ENCODE peak calls at places on chromosomes 3 and 15, in eight cellular contexts. One of them, this sample, is unnamed.

GRCh38 chr3:42819351-42819965 is 10.2 kb downstream of the ACKR2 start:
- DNase-seq in suprapubic skin: no peak
- DNase-seq in H1: no peak
- DNase-seq in stomach: peak
- DNase-seq in HCT116: no peak
- DNase-seq in HL-60: no peak
- DNase-seq in breast epithelium: no peak
- DNase-seq in sigmoid colon: no peak
- DNase-seq in this sample: no peak

GRCh38 chr3:48301814-48302194 is 31.7 kb downstream of the SPINK8 start:
- DNase-seq in stomach: peak
- DNase-seq in H1: no peak
- DNase-seq in HL-60: peak
- DNase-seq in sigmoid colon: peak
- DNase-seq in suprapubic skin: peak
- DNase-seq in breast epithelium: peak
- DNase-seq in HCT116: peak
- DNase-seq in this sample: no peak

GRCh38 chr3:194270627-194271458 is 80.3 kb downstream of the CPN2 start:
- DNase-seq in stomach: peak
- DNase-seq in HL-60: no peak
- DNase-seq in suprapubic skin: peak
- DNase-seq in H1: no peak
- DNase-seq in HCT116: peak
- DNase-seq in sigmoid colon: peak
- DNase-seq in breast epithelium: peak
- DNase-seq in this sample: no peak

GRCh38 chr3:194089357-194090177 is 46.4 kb upstream of the HES1 start:
- DNase-seq in stomach: peak
- DNase-seq in HCT116: peak
- DNase-seq in HL-60: peak
- DNase-seq in H1: peak
- DNase-seq in sigmoid colon: peak
- DNase-seq in suprapubic skin: peak
- DNase-seq in breast epithelium: peak
- DNase-seq in this sample: peak

GRCh38 chr3:61910732-61911131 is 349.4 kb downstream of the PTPRG start:
- DNase-seq in HCT116: no peak
- DNase-seq in H1: no peak
- DNase-seq in suprapubic skin: no peak
- DNase-seq in sigmoid colon: no peak
- DNase-seq in HL-60: no peak
- DNase-seq in stomach: no peak
- DNase-seq in breast epithelium: no peak
- DNase-seq in this sample: no peak

GRCh38 chr3:35772364-35773009 is 133.2 kb downstream of the ARPP21 start:
- DNase-seq in stomach: no peak
- DNase-seq in HL-60: no peak
- DNase-seq in HCT116: no peak
- DNase-seq in H1: no peak
- DNase-seq in breast epithelium: no peak
- DNase-seq in sigmoid colon: no peak
- DNase-seq in suprapubic skin: no peak
- DNase-seq in this sample: no peak

GRCh38 chr3:34106879-34107278 is 308.4 kb downstream of the PDCD6IP start:
- DNase-seq in H1: peak
- DNase-seq in sigmoid colon: no peak
- DNase-seq in breast epithelium: no peak
- DNase-seq in stomach: peak
- DNase-seq in HCT116: peak
- DNase-seq in HL-60: peak
- DNase-seq in suprapubic skin: no peak
- DNase-seq in this sample: peak

GRCh38 chr3:3356836-3357235 is 177.3 kb upstream of the CRBN start:
- DNase-seq in suprapubic skin: no peak
- DNase-seq in H1: no peak
- DNase-seq in breast epithelium: no peak
- DNase-seq in sigmoid colon: no peak
- DNase-seq in HL-60: no peak
- DNase-seq in HCT116: no peak
- DNase-seq in stomach: no peak
- DNase-seq in this sample: no peak

GRCh38 chr3:110419571-110419970 is 652.0 kb upstream of the NECTIN3 start:
- DNase-seq in stomach: no peak
- DNase-seq in suprapubic skin: no peak
- DNase-seq in HL-60: no peak
- DNase-seq in breast epithelium: no peak
- DNase-seq in H1: no peak
- DNase-seq in HCT116: no peak
- DNase-seq in sigmoid colon: no peak
- DNase-seq in this sample: no peak

GRCh38 chr15:73650387-73651126 is 17.4 kb upstream of the NPTN start:
- DNase-seq in HL-60: peak
- DNase-seq in H1: no peak
- DNase-seq in suprapubic skin: no peak
- DNase-seq in sigmoid colon: no peak
- DNase-seq in HCT116: no peak
- DNase-seq in breast epithelium: no peak
- DNase-seq in stomach: no peak
- DNase-seq in this sample: no peak

GRCh38 chr3:83941990-83942710 is 1016.6 kb upstream of the CADM2 start:
- DNase-seq in breast epithelium: no peak
- DNase-seq in HCT116: no peak
- DNase-seq in sigmoid colon: no peak
- DNase-seq in stomach: no peak
- DNase-seq in H1: no peak
- DNase-seq in HL-60: no peak
- DNase-seq in suprapubic skin: no peak
- DNase-seq in this sample: no peak

GRCh38 chr3:129500334-129500658 is 28.1 kb upstream of the RHO start:
- DNase-seq in suprapubic skin: no peak
- DNase-seq in stomach: no peak
- DNase-seq in HCT116: no peak
- DNase-seq in breast epithelium: no peak
- DNase-seq in H1: no peak
- DNase-seq in sigmoid colon: no peak
- DNase-seq in HL-60: no peak
- DNase-seq in this sample: no peak

GRCh38 chr15:82966671-82967071 is 14.2 kb upstream of the HOMER2 start:
- DNase-seq in stomach: no peak
- DNase-seq in HCT116: no peak
- DNase-seq in breast epithelium: no peak
- DNase-seq in suprapubic skin: no peak
- DNase-seq in sigmoid colon: no peak
- DNase-seq in H1: no peak
- DNase-seq in HL-60: no peak
- DNase-seq in this sample: no peak

GRCh38 chr3:13623101-13623654 is 74.3 kb downstream of the FBLN2 start:
- DNase-seq in HL-60: no peak
- DNase-seq in stomach: peak
- DNase-seq in breast epithelium: peak
- DNase-seq in H1: no peak
- DNase-seq in sigmoid colon: no peak
- DNase-seq in suprapubic skin: no peak
- DNase-seq in HCT116: no peak
- DNase-seq in this sample: no peak

GRCh38 chr15:70491183-70491621 is 272.2 kb downstream of the UACA start:
- DNase-seq in suprapubic skin: no peak
- DNase-seq in HCT116: no peak
- DNase-seq in sigmoid colon: no peak
- DNase-seq in breast epithelium: no peak
- DNase-seq in HL-60: peak
- DNase-seq in H1: no peak
- DNase-seq in stomach: no peak
- DNase-seq in this sample: no peak

GRCh38 chr3:188602620-188603019 is 448.7 kb downstream of the LPP start:
- DNase-seq in HL-60: no peak
- DNase-seq in stomach: no peak
- DNase-seq in sigmoid colon: no peak
- DNase-seq in breast epithelium: no peak
- DNase-seq in H1: no peak
- DNase-seq in HCT116: no peak
- DNase-seq in suprapubic skin: no peak
- DNase-seq in this sample: no peak

GRCh38 chr3:159586587-159587202 is 401.9 kb upstream of the IL12A start:
- DNase-seq in stomach: no peak
- DNase-seq in HCT116: peak
- DNase-seq in sigmoid colon: no peak
- DNase-seq in HL-60: no peak
- DNase-seq in suprapubic skin: no peak
- DNase-seq in breast epithelium: no peak
- DNase-seq in H1: peak
- DNase-seq in this sample: no peak

GRCh38 chr3:53846851-53847155 is 435 bp downstream of the IL17RB start:
- DNase-seq in stomach: no peak
- DNase-seq in H1: no peak
- DNase-seq in HL-60: no peak
- DNase-seq in breast epithelium: no peak
- DNase-seq in HCT116: no peak
- DNase-seq in suprapubic skin: no peak
- DNase-seq in sigmoid colon: peak
- DNase-seq in this sample: no peak

GRCh38 chr3:53844262-53845102 is 1.7 kb downstream of the CHDH start:
- DNase-seq in suprapubic skin: no peak
- DNase-seq in stomach: peak
- DNase-seq in breast epithelium: no peak
- DNase-seq in HL-60: no peak
- DNase-seq in sigmoid colon: no peak
- DNase-seq in H1: no peak
- DNase-seq in HCT116: no peak
- DNase-seq in this sample: no peak

GRCh38 chr3:53845103-53845880 is 927 bp downstream of the CHDH start:
- DNase-seq in stomach: peak
- DNase-seq in suprapubic skin: no peak
- DNase-seq in HL-60: no peak
- DNase-seq in breast epithelium: peak
- DNase-seq in H1: peak
- DNase-seq in HCT116: peak
- DNase-seq in sigmoid colon: peak
- DNase-seq in this sample: no peak

GRCh38 chr3:53846134-53846850 is at the start of the genes CHDH and IL17RB:
- DNase-seq in HL-60: no peak
- DNase-seq in sigmoid colon: no peak
- DNase-seq in breast epithelium: peak
- DNase-seq in stomach: peak
- DNase-seq in H1: no peak
- DNase-seq in suprapubic skin: no peak
- DNase-seq in HCT116: peak
- DNase-seq in this sample: no peak

GRCh38 chr3:53845881-53846133 is 412 bp downstream of the CHDH start:
- DNase-seq in suprapubic skin: no peak
- DNase-seq in HCT116: no peak
- DNase-seq in HL-60: no peak
- DNase-seq in stomach: no peak
- DNase-seq in H1: no peak
- DNase-seq in sigmoid colon: no peak
- DNase-seq in breast epithelium: no peak
- DNase-seq in this sample: no peak
- H3K4me3 ChIP-seq in suprapubic skin: peak
- H3K4me3 ChIP-seq in HCT116: peak
- H3K4me3 ChIP-seq in HL-60: peak
- H3K4me3 ChIP-seq in stomach: peak
- H3K4me3 ChIP-seq in H1: peak
- H3K4me3 ChIP-seq in sigmoid colon: peak
- H3K4me3 ChIP-seq in breast epithelium: peak
- H3K4me3 ChIP-seq in this sample: peak

DNA sequence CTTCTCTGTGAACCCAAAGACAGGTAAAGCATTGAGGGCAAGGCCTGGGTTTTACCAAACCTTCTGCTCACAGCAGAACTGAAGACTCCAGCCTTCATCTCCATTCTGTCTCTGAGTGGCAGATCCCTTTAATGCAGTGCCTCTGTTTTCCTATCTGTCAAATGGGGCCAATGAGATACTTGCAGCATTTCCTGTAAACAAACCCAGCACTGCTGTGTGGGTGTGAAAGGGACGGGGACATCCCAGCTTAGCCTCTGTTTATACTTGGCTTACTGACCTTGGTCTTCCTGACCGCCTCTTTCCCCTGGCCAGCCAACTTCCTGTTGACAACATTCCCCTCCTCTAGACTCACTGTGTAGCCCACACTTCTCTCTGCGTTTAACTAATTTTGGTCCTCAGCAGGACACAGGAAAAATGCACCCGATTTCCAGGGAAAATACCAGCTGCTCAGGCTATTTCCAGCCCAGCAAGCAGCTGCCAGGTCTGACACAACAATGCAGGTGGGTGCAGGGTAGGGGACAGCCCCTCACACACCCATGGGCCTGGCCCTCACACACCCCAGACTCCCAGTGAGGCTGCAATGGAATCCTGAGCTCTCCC is 105.9 kb upstream of the HERC1 start:
- DNase-seq in HCT116: no peak
- DNase-seq in sigmoid colon: peak
- DNase-seq in HL-60: no peak
- DNase-seq in breast epithelium: peak
- DNase-seq in stomach: peak
- DNase-seq in suprapubic skin: no peak
- DNase-seq in H1: no peak
- DNase-seq in this sample: no peak
- TF ChIP-seq POLR2AphosphoS5 in HCT116: no peak
- TF ChIP-seq POLR2AphosphoS5 in sigmoid colon: no peak
- TF ChIP-seq POLR2AphosphoS5 in HL-60: no peak
- TF ChIP-seq POLR2AphosphoS5 in breast epithelium: peak
- TF ChIP-seq POLR2AphosphoS5 in stomach: peak
- TF ChIP-seq POLR2AphosphoS5 in suprapubic skin: no peak
- TF ChIP-seq POLR2AphosphoS5 in H1: no peak
- TF ChIP-seq POLR2AphosphoS5 in this sample: no peak

DNA sequence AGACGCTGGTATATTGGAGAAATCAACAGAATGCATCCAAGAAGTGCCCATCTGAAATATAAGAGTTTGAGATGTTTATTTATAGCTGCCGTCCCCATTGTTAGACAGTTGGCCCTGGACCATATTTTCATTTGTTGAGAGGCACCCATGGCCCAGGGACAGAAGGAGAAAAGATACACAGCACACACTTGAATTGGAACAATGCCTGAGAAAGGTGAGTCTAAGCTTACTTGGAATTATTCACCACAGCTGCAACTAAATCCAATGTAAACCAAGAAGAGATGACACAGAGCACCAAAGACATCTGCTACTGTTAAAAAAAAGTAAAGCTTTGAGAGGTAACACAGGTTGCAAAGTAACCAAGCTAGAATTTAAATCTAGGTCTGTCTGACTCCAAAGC is 525.5 kb upstream of the NAALADL2 start:
- DNase-seq in HCT116: no peak
- DNase-seq in H1: no peak
- DNase-seq in HL-60: no peak
- DNase-seq in sigmoid colon: no peak
- DNase-seq in suprapubic skin: no peak
- DNase-seq in breast epithelium: no peak
- DNase-seq in stomach: no peak
- DNase-seq in this sample: no peak
- H3K4me3 ChIP-seq in HCT116: no peak
- H3K4me3 ChIP-seq in H1: no peak
- H3K4me3 ChIP-seq in HL-60: no peak
- H3K4me3 ChIP-seq in sigmoid colon: no peak
- H3K4me3 ChIP-seq in suprapubic skin: no peak
- H3K4me3 ChIP-seq in breast epithelium: no peak
- H3K4me3 ChIP-seq in stomach: no peak
- H3K4me3 ChIP-seq in this sample: no peak

GRCh38 chr3:103629391-103629790 is 1194.6 kb downstream of the ZPLD1 start:
- DNase-seq in stomach: no peak
- DNase-seq in breast epithelium: no peak
- DNase-seq in sigmoid colon: no peak
- DNase-seq in suprapubic skin: no peak
- DNase-seq in H1: no peak
- DNase-seq in HCT116: no peak
- DNase-seq in HL-60: no peak
- DNase-seq in this sample: no peak

GRCh38 chr3:103624289-103624688 is 1189.5 kb downstream of the ZPLD1 start:
- DNase-seq in H1: no peak
- DNase-seq in suprapubic skin: no peak
- DNase-seq in sigmoid colon: no peak
- DNase-seq in stomach: no peak
- DNase-seq in breast epithelium: no peak
- DNase-seq in HCT116: no peak
- DNase-seq in HL-60: no peak
- DNase-seq in this sample: no peak
- TF ChIP-seq POLR2AphosphoS5 in H1: no peak
- TF ChIP-seq POLR2AphosphoS5 in suprapubic skin: no peak
- TF ChIP-seq POLR2AphosphoS5 in sigmoid colon: no peak
- TF ChIP-seq POLR2AphosphoS5 in stomach: no peak
- TF ChIP-seq POLR2AphosphoS5 in breast epithelium: no peak
- TF ChIP-seq POLR2AphosphoS5 in HCT116: no peak
- TF ChIP-seq POLR2AphosphoS5 in HL-60: no peak
- TF ChIP-seq POLR2AphosphoS5 in this sample: no peak

This sample was measured in Panc1.